ENCODE peak calls at places on chromosome 19, in eight cellular contexts. V is GM10248, W is HT1080, P is nucleus accumbens, Z is ELF-1, R is GM04504, D is nephron progenitor cell, H is AG08396. T is an unnamed sample.

GRCh38 chr19:6613711-6614110 is 22.8 kb upstream of the CD70 start:
- DNase-seq in V (no peak), W (peak; percentile 36), P (no peak), Z (no peak), R (no peak), D (no peak), H (no peak), T (no peak)

GRCh38 chr19:12055784-12056183 is 3.0 kb upstream of the ZNF878 start:
- DNase-seq in V (no peak), W (no peak), P (no peak), Z (no peak), R (no peak), D (no peak), H (no peak), T (no peak)

GRCh38 chr19:10854350-10855089 is 6.3 kb downstream of the C19orf38 start:
- DNase-seq in V (no peak), W (peak; percentile 24), P (no peak), Z (no peak), R (no peak), D (no peak), H (no peak), T (no peak)

GRCh38 chr19:10655457-10656312 is 1.5 kb downstream of the ILF3 start:
- DNase-seq in V (no peak), W (peak; percentile 44), P (no peak), Z (peak; percentile 83), R (peak; percentile 32), D (peak; percentile 25), H (peak; percentile 21), T (peak; percentile 71)

GRCh38 chr19:47013041-47013517 is 6.6 kb upstream of the NPAS1 start:
- DNase-seq in V (peak; percentile 82), W (peak; percentile 83), P (peak; percentile 51), Z (peak; percentile 95), R (peak; percentile 46), D (peak; percentile 88), H (peak; percentile 91), T (peak; percentile 89)

GRCh38 chr19:30122431-30122830 is 180.4 kb downstream of the URI1 start:
- DNase-seq in V (no peak), W (no peak), P (no peak), Z (no peak), R (no peak), D (no peak), H (no peak), T (no peak)

GRCh38 chr19:751501-752341 is 809 bp downstream of the MISP start:
- DNase-seq in V (no peak), W (peak; percentile 79), P (no peak), Z (no peak), R (peak; percentile 73), D (no peak), H (peak; percentile 99), T (no peak)

GRCh38 chr19:55585658-55586339 is 5.2 kb upstream of the ZNF579 start:
- DNase-seq in V (peak; percentile 67), W (no peak), P (peak; percentile 29), Z (peak; percentile 43), R (no peak), D (peak; percentile 89), H (peak; percentile 75), T (peak; percentile 68)

GRCh38 chr19:16031872-16032200 is 44.5 kb upstream of the TPM4 start:
- DNase-seq in V (no peak), W (no peak), P (no peak), Z (no peak), R (no peak), D (no peak), H (no peak), T (no peak)